ENCODE peak calls at places on chromosome 6, in five cellular contexts. H is pancreas, V is transverse colon, E is heart right ventricle, G is cardiac fibroblast. I is an unnamed sample.

GRCh38 chr6:906920-907319 is 214.0 kb upstream of the EXOC2 start:
- DNase-seq in H (no peak), V (no peak), E (no peak), G (no peak), I (no peak)

GRCh38 chr6:51021171-51021570 is 202.5 kb downstream of the TFAP2B start:
- DNase-seq in H (no peak), V (no peak), E (no peak), G (no peak), I (no peak)

GRCh38 chr6:79635179-79635578 is 4.0 kb downstream of the SH3BGRL2 start:
- DNase-seq in H (no peak), V (no peak), E (no peak), G (peak), I (no peak)

GRCh38 chr6:42661540-42662153 is 60.8 kb downstream of the PRPH2 start:
- DNase-seq in H (peak), V (peak), E (peak), G (peak), I (peak)

GRCh38 chr6:105611606-105612005 is 208.7 kb upstream of the PREP start:
- DNase-seq in H (no peak), V (no peak), E (no peak), G (peak), I (no peak)

GRCh38 chr6:142374965-142375733 is 73.3 kb downstream of the ADGRG6 start:
- DNase-seq in H (no peak), V (no peak), E (no peak), G (peak), I (no peak)

GRCh38 chr6:169971171-169971861 is 219.9 kb downstream of the ERMARD start:
- DNase-seq in H (peak), V (peak), E (no peak), G (no peak), I (peak)

GRCh38 chr6:169804427-169804826 is 53.0 kb downstream of the ERMARD start:
- DNase-seq in H (no peak), V (no peak), E (no peak), G (no peak), I (no peak)

GRCh38 chr6:169978615-169979161 is 227.3 kb downstream of the ERMARD start:
- DNase-seq in H (no peak), V (no peak), E (no peak), G (no peak), I (no peak)

GRCh38 chr6:47151232-47151898 is 109.2 kb upstream of the ADGRF1 start:
- DNase-seq in H (no peak), V (no peak), E (no peak), G (no peak), I (no peak)

GRCh38 chr6:44428682-44429081 is 41.2 kb downstream of the CDC5L start:
- DNase-seq in H (no peak), V (no peak), E (no peak), G (no peak), I (no peak)

GRCh38 chr6:16901777-16902176 is 140.5 kb upstream of the ATXN1 start:
- DNase-seq in H (peak), V (peak), E (peak), G (peak), I (peak)

GRCh38 chr6:27126815-27127537 is 120.5 kb upstream of the PRSS16 start:
- DNase-seq in H (peak), V (peak), E (peak), G (peak), I (peak)
- H3K4me3 ChIP-seq in H (no peak), V (peak), E (peak), G (peak), I (peak)

GRCh38 chr6:110179406-110180227 is at the start of gene WASF1:
- DNase-seq in H (peak), V (peak), E (peak), G (peak), I (peak)
- TF ChIP-seq CTCF in H (no peak), V (no peak), E (no peak), G (no peak), I (no peak)

GRCh38 chr6:98827295-98828159 is 6.8 kb upstream of the POU3F2 start:
- DNase-seq in H (no peak), V (no peak), E (no peak), G (no peak), I (no peak)
- H3K4me3 ChIP-seq in H (no peak), V (no peak), E (no peak), G (no peak), I (no peak)

DNA sequence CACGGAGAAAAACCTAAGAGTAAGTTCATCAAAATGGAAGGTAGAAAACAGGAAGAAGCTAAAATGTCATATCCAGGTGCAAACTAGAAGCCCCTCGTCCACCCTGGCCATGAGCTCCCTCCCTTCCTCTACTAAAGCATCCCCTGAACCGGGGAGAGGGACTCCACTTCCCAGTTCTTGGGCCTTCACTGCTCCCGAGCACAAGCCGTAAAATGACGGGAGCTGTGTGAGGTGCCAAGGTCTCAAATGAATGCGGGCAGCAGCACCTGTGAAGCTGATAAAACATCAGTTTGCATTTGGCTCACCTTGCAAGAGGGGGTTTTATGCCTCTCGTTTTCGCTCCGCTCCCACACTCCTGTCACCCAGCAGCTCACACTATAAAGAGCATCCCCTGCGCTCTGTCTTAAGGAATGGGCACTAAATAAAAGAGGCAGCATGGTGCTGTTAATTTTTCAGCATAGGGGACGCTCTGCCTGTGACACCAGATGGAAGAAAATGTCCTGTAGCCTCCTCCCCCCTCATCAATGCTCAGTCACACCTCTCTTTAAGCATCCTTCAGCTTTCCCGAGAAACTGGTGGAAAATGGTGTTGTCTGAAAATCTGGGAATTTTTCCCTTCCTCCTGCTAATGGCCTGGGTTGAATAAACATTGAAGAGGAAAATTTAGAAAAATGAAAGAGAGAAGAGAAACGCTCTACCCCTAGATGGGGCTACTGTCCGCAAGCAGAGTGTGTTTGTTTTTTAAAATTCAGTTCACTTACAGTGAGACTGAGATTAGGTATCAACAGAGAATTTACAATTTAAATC is 563.0 kb upstream of the AGPAT4 start:
- DNase-seq in H (no peak), V (no peak), E (no peak), G (peak), I (peak)
- TF ChIP-seq CTCF in H (peak), V (peak), E (peak), G (peak), I (no peak)

GRCh38 chr6:111758608-111759293 is 114.5 kb downstream of the FYN start:
- DNase-seq in H (no peak), V (no peak), E (no peak), G (no peak), I (no peak)

GRCh38 chr6:111759836-111760785 is 113.1 kb downstream of the FYN start:
- DNase-seq in H (no peak), V (no peak), E (no peak), G (peak), I (no peak)

GRCh38 chr6:111761783-111762312 is 111.4 kb downstream of the FYN start:
- DNase-seq in H (no peak), V (no peak), E (no peak), G (peak), I (no peak)

GRCh38 chr6:111757342-111757741 is 115.9 kb downstream of the FYN start:
- DNase-seq in H (no peak), V (no peak), E (no peak), G (peak), I (no peak)

GRCh38 chr6:111759413-111759835 is 113.8 kb downstream of the FYN start:
- DNase-seq in H (no peak), V (no peak), E (no peak), G (no peak), I (no peak)
- H3K4me3 ChIP-seq in H (no peak), V (no peak), E (no peak), G (no peak), I (no peak)

GRCh38 chr6:41072836-41073202 is at the start of gene NFYA:
- DNase-seq in H (no peak), V (peak), E (no peak), G (no peak), I (no peak)

GRCh38 chr6:41074692-41075436 is 2.1 kb downstream of the NFYA start:
- DNase-seq in H (no peak), V (no peak), E (no peak), G (peak), I (no peak)

GRCh38 chr6:41071923-41072835 is at the start of gene OARD1:
- DNase-seq in H (peak), V (peak), E (peak), G (peak), I (peak)

GRCh38 chr6:41073968-41074691 is 1.4 kb downstream of the NFYA start:
- DNase-seq in H (no peak), V (no peak), E (no peak), G (peak), I (no peak)

GRCh38 chr6:41073203-41073967 is 611 bp downstream of the NFYA start:
- DNase-seq in H (peak), V (peak), E (peak), G (peak), I (peak)
- TF ChIP-seq CTCF in H (no peak), V (peak), E (no peak), G (peak), I (no peak)

GRCh38 chr6:86619428-86619827 is 317.9 kb upstream of the HTR1E start:
- DNase-seq in H (no peak), V (no peak), E (no peak), G (no peak), I (no peak)

GRCh38 chr6:86609549-86610388 is 327.6 kb upstream of the HTR1E start:
- DNase-seq in H (no peak), V (no peak), E (no peak), G (no peak), I (no peak)

DNA sequence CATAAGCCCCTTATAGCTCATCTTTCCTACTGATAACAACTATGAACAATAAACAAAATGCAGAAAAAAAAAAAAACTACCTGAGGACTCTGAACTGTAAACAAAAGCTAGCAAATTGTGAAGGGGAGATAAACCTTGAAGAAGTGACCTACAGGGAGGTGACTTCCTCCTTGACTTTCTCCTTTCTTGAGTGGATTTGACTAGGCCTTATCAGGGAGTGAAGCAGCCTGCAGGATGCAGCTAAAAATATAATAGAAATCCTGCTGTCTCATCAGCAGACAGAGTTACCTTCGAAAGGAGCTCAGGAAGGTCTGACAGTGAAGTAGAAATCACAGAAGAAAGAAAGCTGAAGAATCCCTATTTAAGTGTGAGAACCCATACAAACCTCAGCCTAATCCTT is 322.0 kb upstream of the HTR1E start:
- DNase-seq in H (no peak), V (no peak), E (no peak), G (no peak), I (no peak)
- H3K4me3 ChIP-seq in H (no peak), V (no peak), E (no peak), G (no peak), I (no peak)

DNA sequence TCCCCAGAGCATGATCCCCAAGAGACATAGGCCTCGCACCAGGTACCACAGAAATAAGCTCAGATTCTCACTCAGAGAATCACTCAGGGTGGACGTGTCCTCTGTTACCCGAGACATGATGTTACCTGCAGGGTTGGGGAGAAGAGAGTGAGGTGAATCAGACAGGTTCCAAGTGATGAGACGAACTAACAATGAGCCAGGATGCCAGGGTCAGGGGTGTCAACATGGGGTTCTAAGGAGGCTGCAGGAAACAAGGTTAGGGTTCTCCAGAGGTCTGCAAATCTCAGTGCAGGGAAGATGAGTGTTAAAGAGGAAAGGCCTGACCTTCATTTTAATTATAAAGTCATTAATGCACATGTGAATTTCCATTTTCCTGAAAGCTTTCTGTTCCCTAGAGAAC is 2.5 kb downstream of the TAP1 start:
- DNase-seq in H (no peak), V (no peak), E (no peak), G (no peak), I (no peak)
- TF ChIP-seq CTCF in H (no peak), V (no peak), E (no peak), G (no peak), I (no peak)

GRCh38 chr6:32151131-32151884 is 431 bp downstream of the PRRT1 start:
- DNase-seq in H (no peak), V (no peak), E (no peak), G (no peak), I (no peak)
- H3K4me3 ChIP-seq in H (no peak), V (peak), E (peak), G (peak), I (peak)